ENCODE peak calls at places on chromosome 10, in six cellular contexts. S, C, I, F, M and H are unnamed samples.

GRCh38 chr10:51425431-51425830 is 274.0 kb downstream of the CSTF2T start:
- DNase-seq in S (no peak), C (no peak), I (no peak), F (peak), M (peak), H (no peak)

GRCh38 chr10:81725851-81726250 is 149.1 kb upstream of the NRG3 start:
- DNase-seq in S (no peak), C (no peak), I (no peak), F (no peak), M (no peak), H (no peak)

GRCh38 chr10:71878327-71879034 is 27.4 kb upstream of the PSAP start:
- DNase-seq in S (no peak), C (no peak), I (no peak), F (no peak), M (no peak), H (no peak)

GRCh38 chr10:34010891-34011290 is 676.4 kb upstream of the NRP1 start:
- DNase-seq in S (no peak), C (no peak), I (no peak), F (peak), M (no peak), H (no peak)

GRCh38 chr10:132967540-132967939 is 25.2 kb upstream of the CFAP46 start:
- DNase-seq in S (no peak), C (no peak), I (no peak), F (no peak), M (no peak), H (no peak)

GRCh38 chr10:109374215-109374614 is 549.1 kb downstream of the XPNPEP1 start:
- DNase-seq in S (no peak), C (no peak), I (no peak), F (peak), M (no peak), H (no peak)

GRCh38 chr10:28090506-28090905 is 91.6 kb upstream of the ODAD2 start:
- DNase-seq in S (no peak), C (no peak), I (no peak), F (no peak), M (no peak), H (no peak)

GRCh38 chr10:118798186-118798811 is 43.5 kb upstream of the CACUL1 start:
- DNase-seq in S (no peak), C (no peak), I (no peak), F (peak), M (no peak), H (no peak)

GRCh38 chr10:43606323-43607198 is at the start of gene ZNF485:
- DNase-seq in S (peak), C (peak), I (peak), F (peak), M (peak), H (peak)